ENCODE peak calls at places on chromosomes 3 and 15, in seven cellular contexts. Z is germinal center, N is NCI-H1436, R is NCI-H524, T is tibial artery, J is astrocyte of the cerebellum, Q is 8988T. K is an unnamed sample.

GRCh38 chr3:45048244-45048643 is 22.1 kb downstream of the CLEC3B start:
- DNase-seq in Z (no peak), N (no peak), R (no peak), T (no peak), J (no peak), Q (no peak), K (no peak)

GRCh38 chr3:192026656-192027055 is 565.7 kb downstream of the PYDC2 start:
- DNase-seq in Z (no peak), N (no peak), R (no peak), T (no peak), J (no peak), Q (no peak), K (no peak)

GRCh38 chr3:167783781-167784180 is 48.3 kb downstream of the SERPINI1 start:
- DNase-seq in Z (no peak), N (no peak), R (no peak), T (no peak), J (peak), Q (no peak), K (no peak)

GRCh38 chr15:52011711-52012144 is 7.3 kb upstream of the MAPK6 start:
- DNase-seq in Z (no peak), N (no peak), R (no peak), T (no peak), J (no peak), Q (no peak), K (no peak)

GRCh38 chr3:130941793-130942192 is 47.9 kb downstream of the ATP2C1 start:
- DNase-seq in Z (no peak), N (no peak), R (no peak), T (no peak), J (no peak), Q (no peak), K (no peak)

GRCh38 chr3:127668906-127669305 is 3.8 kb upstream of the ABTB1 start:
- DNase-seq in Z (no peak), N (no peak), R (no peak), T (peak), J (no peak), Q (no peak), K (no peak)

GRCh38 chr15:100918690-100919480 is at the start of gene LRRK1:
- DNase-seq in Z (peak), N (no peak), R (peak), T (peak), J (no peak), Q (peak), K (no peak)

GRCh38 chr15:62888628-62889027 is 153.9 kb upstream of the TPM1 start:
- DNase-seq in Z (no peak), N (no peak), R (no peak), T (no peak), J (no peak), Q (no peak), K (no peak)

GRCh38 chr15:19987389-19988048 is 554.1 kb downstream of the GOLGA6L6 start:
- DNase-seq in Z (no peak), N (no peak), R (peak), T (no peak), J (no peak), Q (no peak), K (no peak)

GRCh38 chr3:157390713-157391515 is 45.7 kb upstream of the PTX3 start:
- DNase-seq in Z (no peak), N (no peak), R (no peak), T (no peak), J (no peak), Q (no peak), K (no peak)

GRCh38 chr3:71258116-71258515 is 325.4 kb downstream of the FOXP1 start:
- DNase-seq in Z (no peak), N (peak), R (no peak), T (no peak), J (peak), Q (no peak), K (no peak)

GRCh38 chr15:83285979-83286553 is 1.6 kb upstream of the BNC1 start:
- DNase-seq in Z (no peak), N (no peak), R (no peak), T (no peak), J (no peak), Q (peak), K (no peak)

GRCh38 chr3:58161435-58162398 is 49.1 kb downstream of the DNASE1L3 start:
- DNase-seq in Z (no peak), N (no peak), R (peak), T (peak), J (peak), Q (peak), K (no peak)

GRCh38 chr3:27357665-27358258 is 11.4 kb downstream of the NEK10 start:
- DNase-seq in Z (peak), N (peak), R (peak), T (no peak), J (peak), Q (no peak), K (no peak)

GRCh38 chr3:19934098-19934566 is at the start of gene EFHB:
- DNase-seq in Z (no peak), N (peak), R (peak), T (no peak), J (no peak), Q (no peak), K (peak)

GRCh38 chr3:54713031-54713430 is 214.8 kb downstream of the LRTM1 start:
- DNase-seq in Z (no peak), N (no peak), R (no peak), T (no peak), J (no peak), Q (no peak), K (no peak)

GRCh38 chr3:53016236-53016635 is 29.6 kb downstream of the SFMBT1 start:
- DNase-seq in Z (no peak), N (no peak), R (no peak), T (no peak), J (no peak), Q (no peak), K (no peak)

GRCh38 chr15:38793181-38793580 is 228.6 kb upstream of the RASGRP1 start:
- DNase-seq in Z (no peak), N (no peak), R (no peak), T (no peak), J (no peak), Q (no peak), K (no peak)

GRCh38 chr3:13281657-13282527 is 138.2 kb downstream of the NUP210 start:
- DNase-seq in Z (no peak), N (no peak), R (no peak), T (peak), J (no peak), Q (no peak), K (peak)

GRCh38 chr3:178618907-178619306 is 82.7 kb downstream of the KCNMB2 start:
- DNase-seq in Z (no peak), N (no peak), R (no peak), T (no peak), J (no peak), Q (no peak), K (no peak)

GRCh38 chr3:128080323-128080898 is 28.2 kb downstream of the SEC61A1 start:
- DNase-seq in Z (no peak), N (no peak), R (no peak), T (no peak), J (peak), Q (no peak), K (no peak)

GRCh38 chr15:90711418-90711824 is 5.7 kb upstream of the BLM start:
- DNase-seq in Z (no peak), N (peak), R (no peak), T (no peak), J (no peak), Q (no peak), K (no peak)

GRCh38 chr3:125039041-125039896 is 16.5 kb downstream of the HEG1 start:
- DNase-seq in Z (no peak), N (no peak), R (peak), T (no peak), J (no peak), Q (no peak), K (no peak)

K was measured in HuH-7.5.